ENCODE peak calls at places on chromosome 22, in six cellular contexts. N, O, G, R, C and Q are unnamed samples.

GRCh38 chr22:30287626-30288413 is 1.5 kb downstream of the CASTOR1 start:
- DNase-seq in O (peak), G (peak), N (peak), C (peak), R (no peak), Q (peak)

GRCh38 chr22:27820896-27821866 is 19.6 kb upstream of the MN1 start:
- DNase-seq in R (no peak), C (no peak), N (no peak), G (no peak), O (no peak), Q (peak)

GRCh38 chr22:46738961-46739870 is 1.2 kb upstream of the CERK start:
- DNase-seq in R (no peak), N (no peak), C (peak), G (peak), O (peak), Q (peak)

GRCh38 chr22:39601180-39601535 is 30.6 kb downstream of the CACNA1I start:
- DNase-seq in R (no peak), O (no peak), G (peak), C (no peak), N (no peak), Q (no peak)

GRCh38 chr22:44182591-44183588 is 2.2 kb downstream of the PARVG start:
- DNase-seq in R (no peak), C (peak), N (no peak), G (no peak), O (no peak), Q (peak)

GRCh38 chr22:44363214-44363979 is 50.6 kb upstream of the SHISAL1 start:
- DNase-seq in N (peak), O (peak), R (peak), G (no peak), C (peak), Q (peak)

GRCh38 chr22:44577391-44578114 is 79.5 kb upstream of the RTL6 start:
- DNase-seq in O (no peak), G (no peak), C (no peak), R (no peak), N (no peak), Q (peak)

GRCh38 chr22:31343235-31344191 is 2.6 kb downstream of the PATZ1 start:
- DNase-seq in G (peak), N (peak), C (peak), R (no peak), O (peak), Q (peak)

GRCh38 chr22:41957941-41958556 is 6.1 kb downstream of the SMIM45 start:
- DNase-seq in G (no peak), O (no peak), N (no peak), R (no peak), C (no peak), Q (no peak)

GRCh38 chr22:49214976-49215375 is 612.7 kb downstream of the BRD1 start:
- DNase-seq in O (no peak), R (no peak), N (no peak), G (no peak), C (peak), Q (peak)

GRCh38 chr22:35589736-35590079 is 27.4 kb downstream of the MB start:
- DNase-seq in O (no peak), R (no peak), N (no peak), G (no peak), C (no peak), Q (no peak)
- H3K27ac ChIP-seq in O (no peak), R (no peak), N (peak), G (no peak), C (no peak), Q (no peak)

GRCh38 chr22:17844150-17844549 is 69.9 kb upstream of the BID start:
- DNase-seq in R (no peak), G (no peak), O (no peak), N (no peak), C (no peak), Q (no peak)

GRCh38 chr22:17846326-17846992 is 72.2 kb upstream of the BID start:
- DNase-seq in N (no peak), O (peak), R (no peak), C (no peak), G (no peak), Q (no peak)

GRCh38 chr22:17845790-17846189 is 71.5 kb upstream of the BID start:
- DNase-seq in R (no peak), C (no peak), O (peak), G (no peak), N (no peak), Q (no peak)

GRCh38 chr22:17845340-17845739 is 71.1 kb upstream of the BID start:
- DNase-seq in C (no peak), G (no peak), N (no peak), R (no peak), O (peak), Q (no peak)

GRCh38 chr22:17847360-17848078 is 73.2 kb upstream of the BID start:
- DNase-seq in O (peak), G (no peak), R (no peak), N (no peak), C (no peak), Q (no peak)
- H3K27ac ChIP-seq in O (no peak), G (no peak), R (peak), N (no peak), C (peak), Q (no peak)

DNA sequence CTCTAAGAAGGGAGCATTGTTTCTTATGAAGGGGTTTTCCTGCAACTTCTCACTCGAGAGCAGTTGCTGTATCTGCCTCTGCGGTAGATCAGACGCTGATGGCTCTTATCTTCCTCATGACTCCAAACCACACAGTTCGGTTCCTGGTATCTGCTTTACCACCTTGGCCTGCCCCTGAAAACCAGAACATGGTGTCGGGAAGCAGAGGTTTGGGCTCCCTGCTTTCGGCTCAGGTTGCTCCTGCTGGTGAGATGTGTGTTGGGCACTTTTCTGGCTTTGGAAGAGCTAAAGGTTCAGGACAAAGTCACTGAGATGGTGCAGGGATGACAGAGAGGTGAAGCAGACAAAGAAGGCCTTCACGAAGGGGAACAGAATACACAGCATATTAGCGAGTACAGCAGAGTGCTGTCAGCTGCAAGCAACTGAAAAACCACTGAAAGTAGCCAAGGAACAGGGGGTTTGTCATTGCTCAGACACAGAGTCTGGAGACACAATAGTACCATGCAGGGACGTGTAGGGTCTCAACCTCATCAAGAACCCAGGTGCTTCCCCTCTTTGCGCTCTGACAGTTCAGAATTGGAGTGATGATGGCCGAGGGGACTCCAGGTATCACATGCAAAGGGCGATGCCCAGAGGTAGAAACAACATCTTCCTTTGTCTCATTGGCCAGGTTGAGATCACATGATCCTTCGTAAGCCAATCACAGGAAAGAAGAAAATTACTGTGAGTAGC is 11.9 kb upstream of the CSF2RB start:
- DNase-seq in N (no peak), G (peak), O (no peak), R (no peak), C (no peak), Q (no peak)
- H3K27ac ChIP-seq in N (no peak), G (no peak), O (no peak), R (no peak), C (no peak), Q (no peak)

GRCh38 chr22:42960146-42960509 is 54.8 kb downstream of the PACSIN2 start:
- DNase-seq in R (no peak), N (no peak), O (no peak), G (no peak), C (no peak), Q (no peak)
- H3K27ac ChIP-seq in R (peak), N (no peak), O (peak), G (no peak), C (peak), Q (peak)